ENCODE peak calls at places on chromosomes 6 and 20, in seven cellular contexts. W is SK-N-SH, C is adipocyte, I is mucosa of descending colon, P is NT2/D1, T is H7, K is tibial artery. V is an unnamed sample.

GRCh38 chr20:20780127-20780822 is 67.8 kb upstream of the RALGAPA2 start:
- DNase-seq in W (no peak), C (peak; percentile 47), I (peak; percentile 72), P (no peak), T (peak; percentile 36), K (peak; percentile 83), V (no peak)

GRCh38 chr6:79526897-79527296 is 10.3 kb downstream of the LCA5 start:
- DNase-seq in W (no peak), C (no peak), I (no peak), P (no peak), T (no peak), K (no peak), V (no peak)

GRCh38 chr6:116267879-116268588 is 11.7 kb downstream of the TSPYL1 start:
- DNase-seq in W (no peak), C (no peak), I (no peak), P (no peak), T (no peak), K (no peak), V (no peak)

GRCh38 chr6:12578751-12579150 is 137.8 kb upstream of the PHACTR1 start:
- DNase-seq in W (no peak), C (no peak), I (no peak), P (no peak), T (no peak), K (no peak), V (no peak)

GRCh38 chr20:41365785-41366545 is 653 bp downstream of the EMILIN3 start:
- DNase-seq in W (peak; percentile 78), C (peak; percentile 33), I (peak; percentile 19), P (no peak), T (peak; percentile 89), K (no peak), V (no peak)

GRCh38 chr20:44651507-44652373 is at the start of gene ADA:
- DNase-seq in W (peak; percentile 94), C (peak; percentile 84), I (peak; percentile 84), P (no peak), T (peak; percentile 94), K (peak; percentile 62), V (no peak)

GRCh38 chr6:82612475-82612874 is 248.9 kb downstream of the TPBG start:
- DNase-seq in W (no peak), C (peak; percentile 73), I (no peak), P (no peak), T (no peak), K (no peak), V (no peak)

GRCh38 chr20:64166712-64167615 is 2.7 kb downstream of the MYT1 start:
- DNase-seq in W (peak; percentile 64), C (no peak), I (no peak), P (no peak), T (peak; percentile 80), K (no peak), V (no peak)

GRCh38 chr6:139173172-139173571 is 38.3 kb downstream of the HECA start:
- DNase-seq in W (no peak), C (no peak), I (no peak), P (no peak), T (no peak), K (no peak), V (no peak)

GRCh38 chr20:48538058-48538825 is 289.6 kb downstream of the PREX1 start:
- DNase-seq in W (no peak), C (peak; percentile 19), I (no peak), P (peak; percentile 91), T (peak; percentile 40), K (no peak), V (peak; percentile 56)
- H3K4me3 ChIP-seq in W (no peak overlapping the region), C (no peak overlapping the region), I (no peak overlapping the region), P (no peak overlapping the region), T (no peak overlapping the region), K (no peak overlapping the region), V (no peak overlapping the region)

DNA sequence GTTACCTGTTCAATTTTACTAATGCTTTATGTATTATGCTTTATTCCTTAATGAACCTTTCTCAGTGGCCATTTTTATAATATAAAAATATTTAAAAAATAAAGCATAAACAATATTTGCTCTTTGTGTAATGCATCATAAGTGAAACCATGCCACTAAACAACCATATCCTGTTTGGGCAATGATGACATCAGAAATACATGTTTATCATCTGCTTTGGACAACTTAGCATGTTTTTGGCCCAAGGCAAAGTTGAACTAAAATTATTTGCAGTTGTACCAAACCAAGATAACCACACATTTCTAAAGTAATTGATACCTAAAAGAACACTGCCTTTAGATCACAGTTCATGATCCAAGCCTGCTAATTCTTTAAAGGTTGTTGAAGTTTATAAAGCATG is 325.7 kb upstream of the RUNX2 start:
- DNase-seq in W (no peak), C (peak; percentile 54), I (no peak), P (no peak), T (no peak), K (no peak), V (no peak)
- H3K4me3 ChIP-seq in W (no peak overlapping the region), C (no peak overlapping the region), I (no peak overlapping the region), P (no peak overlapping the region), T (no peak overlapping the region), K (no peak overlapping the region), V (no peak overlapping the region)

DNA sequence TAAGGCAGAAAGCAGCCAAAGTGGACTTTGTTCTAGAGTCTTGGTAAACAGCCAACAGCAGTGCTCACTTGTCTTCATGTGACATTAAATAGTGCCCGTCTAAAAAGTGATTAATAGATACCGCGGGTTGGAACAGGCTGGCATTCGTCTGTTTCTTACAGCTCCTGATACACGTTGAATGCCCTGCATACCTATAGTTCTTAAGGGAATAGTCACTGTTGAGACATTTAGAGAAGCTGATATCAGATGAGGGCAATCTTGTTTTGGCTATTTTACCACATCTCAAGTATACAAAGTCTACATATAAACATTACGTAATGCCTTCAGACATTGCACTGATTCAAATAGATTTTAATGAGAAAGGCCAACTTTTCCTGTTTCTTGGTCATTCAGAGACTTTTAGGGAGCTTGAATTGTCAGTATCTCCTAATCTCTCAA is 374.9 kb upstream of the FLRT3 start:
- DNase-seq in W (no peak), C (peak; percentile 73), I (no peak), P (no peak), T (no peak), K (no peak), V (peak; percentile 26)
- H3K4me3 ChIP-seq in W (no peak overlapping the region), C (no peak overlapping the region), I (no peak overlapping the region), P (no peak overlapping the region), T (no peak overlapping the region), K (no peak overlapping the region), V (no peak overlapping the region)

GRCh38 chr6:13669476-13669875 is 42.2 kb downstream of the RANBP9 start:
- DNase-seq in W (no peak), C (no peak), I (no peak), P (no peak), T (no peak), K (no peak), V (no peak)

GRCh38 chr6:13664703-13665352 is 46.8 kb downstream of the RANBP9 start:
- DNase-seq in W (no peak), C (peak; percentile 77), I (no peak), P (no peak), T (no peak), K (no peak), V (no peak)

GRCh38 chr6:13668291-13668928 is 43.2 kb downstream of the RANBP9 start:
- DNase-seq in W (no peak), C (no peak), I (no peak), P (no peak), T (no peak), K (no peak), V (no peak)

GRCh38 chr6:13666194-13667105 is 45.2 kb downstream of the RANBP9 start:
- DNase-seq in W (no peak), C (no peak), I (no peak), P (no peak), T (no peak), K (no peak), V (no peak)

GRCh38 chr6:13667655-13668054 is 44.0 kb downstream of the RANBP9 start:
- DNase-seq in W (no peak), C (no peak), I (no peak), P (no peak), T (no peak), K (no peak), V (no peak)
- H3K4me3 ChIP-seq in W (no peak overlapping the region), C (no peak overlapping the region), I (no peak overlapping the region), P (no peak overlapping the region), T (no peak overlapping the region), K (no peak overlapping the region), V (no peak overlapping the region)

DNA sequence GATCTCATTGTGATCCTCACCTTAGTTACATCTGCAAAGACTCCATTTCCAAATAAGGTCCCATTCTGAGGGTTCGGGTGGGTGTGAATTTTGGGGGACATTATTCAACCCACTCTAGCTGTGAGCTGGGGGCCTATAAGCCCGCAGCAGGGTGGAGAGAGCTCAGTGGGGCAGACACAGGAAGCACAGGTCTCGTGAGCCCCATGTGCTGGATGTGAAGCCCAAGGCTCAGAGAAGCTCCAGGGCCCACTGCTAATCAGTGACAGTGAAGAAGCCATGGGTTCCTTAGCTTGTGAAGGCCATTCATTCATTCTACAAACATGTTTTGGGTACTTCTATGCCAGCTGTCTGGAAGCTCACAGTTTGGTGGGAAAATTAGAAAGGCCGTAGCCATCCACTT is 47.5 kb downstream of the CHMP4B start:
- DNase-seq in W (no peak), C (no peak), I (no peak), P (no peak), T (no peak), K (no peak), V (no peak)
- H3K4me3 ChIP-seq in W (no peak overlapping the region), C (no peak overlapping the region), I (no peak overlapping the region), P (no peak overlapping the region), T (no peak overlapping the region), K (no peak overlapping the region), V (no peak overlapping the region)

GRCh38 chr6:168208854-168209253 is 110.7 kb downstream of the DACT2 start:
- DNase-seq in W (no peak), C (no peak), I (no peak), P (peak; percentile 77), T (peak; percentile 89), K (no peak), V (no peak)
- H3K4me3 ChIP-seq in W (no peak overlapping the region), C (no peak overlapping the region), I (no peak overlapping the region), P (no peak overlapping the region), T (no peak overlapping the region), K (no peak overlapping the region), V (no peak overlapping the region)

DNA sequence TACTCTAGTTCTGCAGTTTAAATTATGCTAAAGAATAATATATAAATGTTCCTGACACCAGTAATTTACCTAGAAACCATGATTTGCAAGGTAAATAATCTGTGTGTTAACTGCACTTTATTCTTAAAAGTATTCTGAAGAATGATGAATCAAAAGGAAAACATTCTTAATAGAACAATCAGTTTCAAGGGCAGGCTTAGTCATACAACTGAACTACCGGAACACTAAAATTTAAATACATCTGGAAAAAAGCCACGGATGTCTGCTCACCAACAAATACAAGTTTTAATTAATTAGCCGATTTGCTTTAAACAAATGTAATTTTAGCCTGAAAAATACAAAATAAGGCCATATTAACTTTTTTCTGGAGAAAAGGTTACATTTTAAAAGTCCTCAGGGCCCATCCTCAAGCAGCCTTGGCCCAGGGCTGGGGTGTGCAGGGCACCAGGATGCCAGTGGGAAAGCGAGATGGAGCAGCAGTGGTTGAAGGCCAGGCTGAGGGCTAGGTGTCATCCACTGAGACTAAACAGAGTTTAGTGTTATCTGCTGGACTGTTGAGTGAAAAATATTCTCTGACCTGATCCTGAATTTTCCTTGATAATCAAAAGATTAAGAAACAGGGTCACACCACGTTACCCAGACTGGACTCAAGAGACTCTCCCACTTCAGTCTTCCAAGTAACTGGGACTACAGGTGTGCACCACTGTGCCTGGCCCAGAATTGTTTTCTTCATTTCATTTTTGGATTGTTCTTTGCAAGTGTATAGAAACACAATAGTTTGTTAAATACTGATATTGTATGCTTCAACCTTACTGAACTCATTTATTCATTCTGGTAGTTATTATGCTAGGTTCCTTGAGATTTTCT is 88.2 kb upstream of the DST start:
- DNase-seq in W (no peak), C (peak; percentile 79), I (no peak), P (no peak), T (no peak), K (no peak), V (peak; percentile 44)
- H3K4me3 ChIP-seq in W (no peak overlapping the region), C (peak overlapping the region; percentile 44), I (no peak overlapping the region), P (no peak overlapping the region), T (no peak overlapping the region), K (no peak overlapping the region), V (no peak overlapping the region)